ENCODE peak calls at places on chromosomes 5 and 9, in seven cellular contexts. One of them, this sample, is unnamed.

GRCh38 chr5:11918463-11919045 is 14.3 kb upstream of the CTNND2 start:
- DNase-seq in lower leg skin: no peak
- DNase-seq in Caco-2: no peak
- DNase-seq in endothelial cell of umbilical vein: no peak
- DNase-seq in fibroblast of lung: no peak
- DNase-seq in heart left ventricle: no peak
- DNase-seq in GM12865: no peak
- DNase-seq in this sample: no peak

GRCh38 chr5:80269991-80270438 is 14.2 kb upstream of the SERINC5 start:
- DNase-seq in lower leg skin: no peak
- DNase-seq in Caco-2: no peak
- DNase-seq in endothelial cell of umbilical vein: no peak
- DNase-seq in fibroblast of lung: no peak
- DNase-seq in heart left ventricle: no peak
- DNase-seq in GM12865: peak
- DNase-seq in this sample: no peak

GRCh38 chr9:69157751-69158466 is 16.2 kb upstream of the TJP2 start:
- DNase-seq in lower leg skin: no peak
- DNase-seq in Caco-2: peak
- DNase-seq in endothelial cell of umbilical vein: no peak
- DNase-seq in fibroblast of lung: no peak
- DNase-seq in heart left ventricle: peak
- DNase-seq in GM12865: no peak
- DNase-seq in this sample: no peak

GRCh38 chr5:7179364-7179763 is 216.6 kb upstream of the ADCY2 start:
- DNase-seq in lower leg skin: no peak
- DNase-seq in Caco-2: no peak
- DNase-seq in endothelial cell of umbilical vein: no peak
- DNase-seq in fibroblast of lung: no peak
- DNase-seq in heart left ventricle: no peak
- DNase-seq in GM12865: no peak
- DNase-seq in this sample: no peak

GRCh38 chr5:33075731-33076130 is 364.6 kb downstream of the NPR3 start:
- DNase-seq in lower leg skin: no peak
- DNase-seq in Caco-2: no peak
- DNase-seq in endothelial cell of umbilical vein: no peak
- DNase-seq in fibroblast of lung: peak
- DNase-seq in heart left ventricle: no peak
- DNase-seq in GM12865: no peak
- DNase-seq in this sample: no peak

GRCh38 chr5:76473676-76474075 is 70.6 kb downstream of the IQGAP2 start:
- DNase-seq in lower leg skin: no peak
- DNase-seq in Caco-2: no peak
- DNase-seq in endothelial cell of umbilical vein: no peak
- DNase-seq in fibroblast of lung: no peak
- DNase-seq in heart left ventricle: no peak
- DNase-seq in GM12865: peak
- DNase-seq in this sample: no peak

GRCh38 chr9:131402738-131403492 is 9.0 kb downstream of the PRRC2B start:
- DNase-seq in lower leg skin: peak
- DNase-seq in Caco-2: no peak
- DNase-seq in endothelial cell of umbilical vein: peak
- DNase-seq in fibroblast of lung: peak
- DNase-seq in heart left ventricle: peak
- DNase-seq in GM12865: no peak
- DNase-seq in this sample: no peak

GRCh38 chr5:166594552-166594951 is 1696.9 kb upstream of the WWC1 start:
- DNase-seq in lower leg skin: no peak
- DNase-seq in Caco-2: no peak
- DNase-seq in endothelial cell of umbilical vein: no peak
- DNase-seq in fibroblast of lung: no peak
- DNase-seq in heart left ventricle: no peak
- DNase-seq in GM12865: no peak
- DNase-seq in this sample: no peak

GRCh38 chr5:29654990-29655389 is 1538.5 kb upstream of the CDH6 start:
- DNase-seq in lower leg skin: no peak
- DNase-seq in Caco-2: no peak
- DNase-seq in endothelial cell of umbilical vein: no peak
- DNase-seq in fibroblast of lung: no peak
- DNase-seq in heart left ventricle: no peak
- DNase-seq in GM12865: no peak
- DNase-seq in this sample: no peak

GRCh38 chr5:471750-472058 is 28.7 kb downstream of the EXOC3 start:
- DNase-seq in lower leg skin: no peak
- DNase-seq in Caco-2: no peak
- DNase-seq in endothelial cell of umbilical vein: no peak
- DNase-seq in fibroblast of lung: no peak
- DNase-seq in heart left ventricle: no peak
- DNase-seq in GM12865: no peak
- DNase-seq in this sample: no peak

GRCh38 chr9:91001146-91001611 is 199.6 kb downstream of the SYK start:
- DNase-seq in lower leg skin: no peak
- DNase-seq in Caco-2: no peak
- DNase-seq in endothelial cell of umbilical vein: peak
- DNase-seq in fibroblast of lung: peak
- DNase-seq in heart left ventricle: no peak
- DNase-seq in GM12865: no peak
- DNase-seq in this sample: no peak

GRCh38 chr5:80592761-80593160 is 22.7 kb upstream of the ANKRD34B start:
- DNase-seq in lower leg skin: no peak
- DNase-seq in Caco-2: no peak
- DNase-seq in endothelial cell of umbilical vein: no peak
- DNase-seq in fibroblast of lung: no peak
- DNase-seq in heart left ventricle: no peak
- DNase-seq in GM12865: no peak
- DNase-seq in this sample: no peak

GRCh38 chr5:50889790-50890189 is 223.4 kb downstream of the PARP8 start:
- DNase-seq in lower leg skin: no peak
- DNase-seq in Caco-2: no peak
- DNase-seq in endothelial cell of umbilical vein: no peak
- DNase-seq in fibroblast of lung: no peak
- DNase-seq in heart left ventricle: no peak
- DNase-seq in GM12865: no peak
- DNase-seq in this sample: no peak

GRCh38 chr9:112029921-112030444 is 133.4 kb downstream of the UGCG start:
- DNase-seq in lower leg skin: no peak
- DNase-seq in Caco-2: peak
- DNase-seq in endothelial cell of umbilical vein: peak
- DNase-seq in fibroblast of lung: no peak
- DNase-seq in heart left ventricle: no peak
- DNase-seq in GM12865: peak
- DNase-seq in this sample: no peak

GRCh38 chr5:94376672-94377345 is 241.6 kb downstream of the KIAA0825 start:
- DNase-seq in lower leg skin: no peak
- DNase-seq in Caco-2: no peak
- DNase-seq in endothelial cell of umbilical vein: no peak
- DNase-seq in fibroblast of lung: no peak
- DNase-seq in heart left ventricle: no peak
- DNase-seq in GM12865: no peak
- DNase-seq in this sample: no peak

GRCh38 chr9:123049589-123050222 is 16.2 kb downstream of the GPR21 start:
- DNase-seq in lower leg skin: no peak
- DNase-seq in Caco-2: no peak
- DNase-seq in endothelial cell of umbilical vein: peak
- DNase-seq in fibroblast of lung: peak
- DNase-seq in heart left ventricle: no peak
- DNase-seq in GM12865: no peak
- DNase-seq in this sample: no peak

GRCh38 chr9:68546596-68547390 is 6.1 kb upstream of the TMEM252 start:
- DNase-seq in lower leg skin: no peak
- DNase-seq in Caco-2: no peak
- DNase-seq in endothelial cell of umbilical vein: no peak
- DNase-seq in fibroblast of lung: peak
- DNase-seq in heart left ventricle: no peak
- DNase-seq in GM12865: peak
- DNase-seq in this sample: no peak

GRCh38 chr9:93252116-93252780 is 68.3 kb downstream of the WNK2 start:
- DNase-seq in lower leg skin: peak
- DNase-seq in Caco-2: no peak
- DNase-seq in endothelial cell of umbilical vein: no peak
- DNase-seq in fibroblast of lung: no peak
- DNase-seq in heart left ventricle: peak
- DNase-seq in GM12865: no peak
- DNase-seq in this sample: no peak

GRCh38 chr5:109451161-109451560 is 41.4 kb upstream of the PJA2 start:
- DNase-seq in lower leg skin: no peak
- DNase-seq in Caco-2: no peak
- DNase-seq in endothelial cell of umbilical vein: no peak
- DNase-seq in fibroblast of lung: no peak
- DNase-seq in heart left ventricle: no peak
- DNase-seq in GM12865: no peak
- DNase-seq in this sample: no peak

GRCh38 chr9:134378901-134379338 is 52.7 kb downstream of the RXRA start:
- DNase-seq in lower leg skin: no peak
- DNase-seq in Caco-2: no peak
- DNase-seq in endothelial cell of umbilical vein: no peak
- DNase-seq in fibroblast of lung: peak
- DNase-seq in heart left ventricle: peak
- DNase-seq in GM12865: no peak
- DNase-seq in this sample: no peak

GRCh38 chr9:5876026-5876425 is 14.7 kb upstream of the MLANA start:
- DNase-seq in lower leg skin: no peak
- DNase-seq in Caco-2: no peak
- DNase-seq in endothelial cell of umbilical vein: no peak
- DNase-seq in fibroblast of lung: no peak
- DNase-seq in heart left ventricle: no peak
- DNase-seq in GM12865: peak
- DNase-seq in this sample: no peak

GRCh38 chr9:99660191-99660636 is 161.5 kb upstream of the NR4A3 start:
- DNase-seq in lower leg skin: no peak
- DNase-seq in Caco-2: no peak
- DNase-seq in endothelial cell of umbilical vein: no peak
- DNase-seq in fibroblast of lung: no peak
- DNase-seq in heart left ventricle: no peak
- DNase-seq in GM12865: peak
- DNase-seq in this sample: no peak

GRCh38 chr5:31269259-31269658 is 75.8 kb downstream of the CDH6 start:
- DNase-seq in lower leg skin: no peak
- DNase-seq in Caco-2: no peak
- DNase-seq in endothelial cell of umbilical vein: no peak
- DNase-seq in fibroblast of lung: no peak
- DNase-seq in heart left ventricle: no peak
- DNase-seq in GM12865: no peak
- DNase-seq in this sample: no peak

GRCh38 chr9:107480386-107480789 is 9.2 kb downstream of the KLF4 start:
- DNase-seq in lower leg skin: peak
- DNase-seq in Caco-2: no peak
- DNase-seq in endothelial cell of umbilical vein: no peak
- DNase-seq in fibroblast of lung: peak
- DNase-seq in heart left ventricle: no peak
- DNase-seq in GM12865: no peak
- DNase-seq in this sample: no peak

GRCh38 chr5:163005949-163006348 is 431.4 kb upstream of the CCNG1 start:
- DNase-seq in lower leg skin: no peak
- DNase-seq in Caco-2: no peak
- DNase-seq in endothelial cell of umbilical vein: no peak
- DNase-seq in fibroblast of lung: no peak
- DNase-seq in heart left ventricle: no peak
- DNase-seq in GM12865: no peak
- DNase-seq in this sample: no peak
- TF ChIP-seq CTCF in lower leg skin: no peak
- TF ChIP-seq CTCF in Caco-2: no peak
- TF ChIP-seq CTCF in endothelial cell of umbilical vein: no peak
- TF ChIP-seq CTCF in fibroblast of lung: no peak
- TF ChIP-seq CTCF in heart left ventricle: no peak
- TF ChIP-seq CTCF in GM12865: no peak
- TF ChIP-seq CTCF in this sample: peak

GRCh38 chr5:125323613-125324012 is 577.2 kb upstream of the ZNF608 start:
- DNase-seq in lower leg skin: no peak
- DNase-seq in Caco-2: no peak
- DNase-seq in endothelial cell of umbilical vein: no peak
- DNase-seq in fibroblast of lung: peak
- DNase-seq in heart left ventricle: no peak
- DNase-seq in GM12865: no peak
- DNase-seq in this sample: no peak
- TF ChIP-seq CTCF in lower leg skin: no peak
- TF ChIP-seq CTCF in Caco-2: no peak
- TF ChIP-seq CTCF in endothelial cell of umbilical vein: no peak
- TF ChIP-seq CTCF in fibroblast of lung: no peak
- TF ChIP-seq CTCF in heart left ventricle: no peak
- TF ChIP-seq CTCF in GM12865: no peak
- TF ChIP-seq CTCF in this sample: no peak

DNA sequence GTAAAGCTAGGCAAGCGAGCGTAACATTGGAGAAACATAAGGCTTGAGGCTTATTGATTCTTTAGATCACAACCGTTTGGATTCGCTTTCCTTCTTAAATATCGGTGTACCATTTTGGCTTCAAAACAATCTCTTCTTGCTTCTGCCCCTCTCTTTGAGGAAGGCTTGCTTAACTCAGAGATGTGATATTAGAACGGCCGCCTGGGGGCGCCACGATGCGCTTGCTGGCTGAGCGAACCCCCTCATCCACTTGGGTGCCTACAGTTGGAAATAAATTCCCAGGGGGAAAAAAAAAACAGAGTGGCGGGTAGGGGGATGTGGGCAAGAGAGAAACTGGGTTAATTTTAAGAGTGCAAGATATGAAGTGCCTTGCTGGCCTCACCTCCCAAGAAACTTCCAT is 116.0 kb downstream of the DPYSL3 start:
- DNase-seq in lower leg skin: no peak
- DNase-seq in Caco-2: no peak
- DNase-seq in endothelial cell of umbilical vein: no peak
- DNase-seq in fibroblast of lung: no peak
- DNase-seq in heart left ventricle: no peak
- DNase-seq in GM12865: no peak
- DNase-seq in this sample: no peak
- TF ChIP-seq CTCF in lower leg skin: no peak
- TF ChIP-seq CTCF in Caco-2: peak
- TF ChIP-seq CTCF in endothelial cell of umbilical vein: peak
- TF ChIP-seq CTCF in fibroblast of lung: peak
- TF ChIP-seq CTCF in heart left ventricle: no peak
- TF ChIP-seq CTCF in GM12865: peak
- TF ChIP-seq CTCF in this sample: peak

DNA sequence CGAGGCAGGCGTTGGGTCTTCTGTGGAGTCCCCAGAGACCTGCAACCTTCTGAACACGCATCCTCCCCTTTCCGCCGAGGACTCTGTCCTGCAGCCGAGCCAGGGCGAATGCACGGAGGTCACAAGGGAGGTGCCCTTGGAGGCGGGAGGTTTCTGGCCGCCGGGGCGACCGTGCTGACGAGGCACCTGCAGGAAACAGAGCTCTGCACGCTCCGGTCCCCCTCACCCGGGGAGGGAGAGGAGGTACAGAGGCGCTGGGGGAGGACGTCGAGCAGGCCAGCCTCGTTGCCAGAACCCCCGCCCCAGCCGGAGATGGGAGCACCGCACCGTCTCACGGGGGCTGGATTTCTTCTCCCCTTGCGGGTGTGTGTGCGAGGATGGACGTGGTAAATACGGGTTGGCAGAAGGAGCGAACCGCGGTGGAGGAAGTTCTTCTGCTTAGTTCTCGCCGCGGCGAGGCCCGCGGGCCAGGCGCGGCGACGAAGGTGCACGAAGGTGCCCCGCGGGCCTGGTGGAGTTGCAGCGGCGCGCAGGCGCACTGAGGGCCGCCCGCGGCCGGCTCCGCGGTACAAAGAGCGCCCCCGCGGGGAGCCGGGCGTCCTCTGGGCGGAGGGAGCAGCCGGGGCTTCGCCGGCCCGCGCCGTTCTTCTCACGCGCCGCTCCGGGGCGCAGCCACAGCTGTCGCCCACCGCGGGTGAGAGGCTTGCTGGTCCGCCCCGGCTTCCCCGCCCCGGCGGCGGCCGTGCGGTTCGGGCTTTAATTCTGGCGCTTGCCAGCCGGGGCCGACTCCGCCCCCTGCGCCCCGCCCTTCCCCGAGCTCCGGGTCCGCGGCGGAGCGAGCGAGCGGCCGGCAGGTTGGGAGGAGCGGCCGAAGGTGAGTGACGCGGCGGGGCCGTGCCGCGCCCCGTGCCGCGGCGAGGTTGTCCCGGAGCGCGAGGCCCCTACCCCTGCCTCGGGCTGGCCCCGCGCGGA is 289.5 kb downstream of the DOCK8 start:
- DNase-seq in lower leg skin: peak
- DNase-seq in Caco-2: peak
- DNase-seq in endothelial cell of umbilical vein: peak
- DNase-seq in fibroblast of lung: peak
- DNase-seq in heart left ventricle: peak
- DNase-seq in GM12865: peak
- DNase-seq in this sample: peak
- TF ChIP-seq CTCF in lower leg skin: no peak
- TF ChIP-seq CTCF in Caco-2: peak
- TF ChIP-seq CTCF in endothelial cell of umbilical vein: peak
- TF ChIP-seq CTCF in fibroblast of lung: peak
- TF ChIP-seq CTCF in heart left ventricle: peak
- TF ChIP-seq CTCF in GM12865: peak
- TF ChIP-seq CTCF in this sample: peak